ENCODE peak calls at places on chromosomes 5 and 9, in eight cellular contexts. T, G, Q, P, Z, C, N and S are unnamed samples. For H3K9me3, the result is how much of the 10 kb centered on the place peaks cover.

GRCh38 chr5:37043693-37044092 is 167.1 kb downstream of the NIPBL start:
- DNase-seq in T (no peak), G (no peak), Q (no peak), P (no peak), Z (no peak), C (no peak), N (no peak), S (no peak)

GRCh38 chr5:75522025-75522424 is 10.3 kb downstream of the POLK start:
- DNase-seq in T (no peak), G (no peak), Q (no peak), P (no peak), Z (no peak), C (no peak), N (no peak), S (no peak)

GRCh38 chr9:131733601-131734061 is 6.2 kb downstream of the RAPGEF1 start:
- DNase-seq in T (peak), G (peak), Q (no peak), P (no peak), Z (peak), C (no peak), N (no peak), S (peak)

GRCh38 chr5:54514841-54515432 is 2.6 kb upstream of the SNX18 start:
- DNase-seq in T (no peak), G (no peak), Q (no peak), P (no peak), Z (no peak), C (no peak), N (no peak), S (no peak)

GRCh38 chr9:2824564-2824963 is 19.3 kb downstream of the PUM3 start:
- DNase-seq in T (no peak), G (no peak), Q (peak), P (no peak), Z (no peak), C (no peak), N (no peak), S (no peak)

GRCh38 chr5:9398227-9398626 is 147.6 kb downstream of the SEMA5A start:
- DNase-seq in T (no peak), G (no peak), Q (no peak), P (no peak), Z (no peak), C (no peak), N (no peak), S (no peak)

GRCh38 chr5:10592598-10592997 is 28.7 kb downstream of the ANKRD33B start:
- DNase-seq in T (no peak), G (no peak), Q (no peak), P (no peak), Z (no peak), C (no peak), N (no peak), S (no peak)

GRCh38 chr5:32909207-32909606 is 198.1 kb downstream of the NPR3 start:
- DNase-seq in T (no peak), G (no peak), Q (no peak), P (no peak), Z (no peak), C (no peak), N (no peak), S (no peak)

GRCh38 chr5:80082731-80083114 is 47.6 kb downstream of the THBS4 start:
- DNase-seq in T (peak), G (peak), Q (peak), P (peak), Z (peak), C (peak), N (peak), S (no peak)

GRCh38 chr5:61342066-61342465 is 10.0 kb downstream of the ZSWIM6 start:
- DNase-seq in T (no peak), G (no peak), Q (no peak), P (no peak), Z (no peak), C (no peak), N (no peak), S (no peak)

DNA sequence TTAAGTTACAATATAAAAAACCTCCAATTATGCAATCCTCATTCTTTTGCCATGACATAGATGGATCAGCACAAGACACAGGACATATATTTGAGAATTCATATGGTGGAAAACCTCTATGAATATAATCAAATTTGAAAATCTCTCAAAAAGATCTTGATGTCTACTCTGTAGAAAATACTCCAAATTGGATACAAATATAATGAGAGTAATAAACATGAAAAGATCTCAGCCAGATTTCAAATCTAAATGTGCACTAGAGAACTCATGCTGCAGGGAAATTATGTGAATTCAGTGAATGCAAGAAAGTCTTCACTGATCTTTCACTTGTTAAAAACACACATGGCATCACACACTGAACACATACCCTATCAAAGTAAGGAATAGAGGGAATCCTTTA is 13.8 kb downstream of the PCDHB15 start:
- DNase-seq in T (no peak), G (no peak), Q (no peak), P (no peak), Z (no peak), C (no peak), N (no peak), S (no peak)
- H3K9me3 ChIP-seq in T (under half), G (under half), Q (under half), P (under half), Z (half or more), C (half or more), N (half or more), S (half or more)

GRCh38 chr5:72457491-72457890 is 49.7 kb downstream of the ZNF366 start:
- DNase-seq in T (no peak), G (no peak), Q (no peak), P (no peak), Z (no peak), C (no peak), N (no peak), S (no peak)
- H3K9me3 ChIP-seq in T (under half), G (under half), Q (under half), P (under half), Z (under half), C (under half), N (under half), S (under half)

GRCh38 chr5:4580772-4581171 is 559.4 kb upstream of the ADAMTS16 start:
- DNase-seq in T (no peak), G (no peak), Q (no peak), P (no peak), Z (no peak), C (no peak), N (no peak), S (no peak)
- H3K9me3 ChIP-seq in T (under half), G (under half), Q (under half), P (under half), Z (under half), C (under half), N (under half), S (under half)

DNA sequence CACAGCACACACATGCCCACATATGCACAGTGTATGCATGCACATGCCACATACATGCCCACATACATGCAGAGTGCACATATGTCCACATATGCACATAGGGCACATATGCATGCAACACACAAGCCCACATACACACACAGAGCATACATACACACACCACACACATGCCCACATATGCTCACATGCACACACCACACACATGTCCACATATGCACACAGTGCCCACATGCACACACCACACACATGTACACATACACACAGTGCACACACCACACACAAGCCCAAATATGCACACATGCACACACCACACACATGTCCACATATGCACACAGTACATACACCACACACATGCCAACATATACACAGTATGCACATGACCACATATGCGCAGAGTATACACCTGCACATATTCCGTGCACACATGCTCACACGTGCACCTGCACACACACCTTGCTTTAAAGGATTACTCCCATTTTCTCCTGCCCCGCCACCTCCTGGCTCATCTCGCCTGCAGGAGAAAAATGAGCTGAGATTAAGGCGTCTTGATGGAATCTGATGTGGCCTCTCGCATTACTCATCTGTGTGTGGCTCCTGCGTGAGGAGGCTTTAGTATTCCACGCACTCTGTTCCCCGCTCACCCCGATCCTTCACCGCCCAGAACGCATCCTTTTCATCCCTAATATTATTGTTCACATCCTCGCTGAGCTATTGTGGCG is 182.6 kb downstream of the OLFM1 start:
- DNase-seq in T (no peak), G (no peak), Q (no peak), P (no peak), Z (no peak), C (no peak), N (no peak), S (no peak)
- H3K9me3 ChIP-seq in T (under half), G (under half), Q (under half), P (under half), Z (under half), C (under half), N (under half), S (under half)

DNA sequence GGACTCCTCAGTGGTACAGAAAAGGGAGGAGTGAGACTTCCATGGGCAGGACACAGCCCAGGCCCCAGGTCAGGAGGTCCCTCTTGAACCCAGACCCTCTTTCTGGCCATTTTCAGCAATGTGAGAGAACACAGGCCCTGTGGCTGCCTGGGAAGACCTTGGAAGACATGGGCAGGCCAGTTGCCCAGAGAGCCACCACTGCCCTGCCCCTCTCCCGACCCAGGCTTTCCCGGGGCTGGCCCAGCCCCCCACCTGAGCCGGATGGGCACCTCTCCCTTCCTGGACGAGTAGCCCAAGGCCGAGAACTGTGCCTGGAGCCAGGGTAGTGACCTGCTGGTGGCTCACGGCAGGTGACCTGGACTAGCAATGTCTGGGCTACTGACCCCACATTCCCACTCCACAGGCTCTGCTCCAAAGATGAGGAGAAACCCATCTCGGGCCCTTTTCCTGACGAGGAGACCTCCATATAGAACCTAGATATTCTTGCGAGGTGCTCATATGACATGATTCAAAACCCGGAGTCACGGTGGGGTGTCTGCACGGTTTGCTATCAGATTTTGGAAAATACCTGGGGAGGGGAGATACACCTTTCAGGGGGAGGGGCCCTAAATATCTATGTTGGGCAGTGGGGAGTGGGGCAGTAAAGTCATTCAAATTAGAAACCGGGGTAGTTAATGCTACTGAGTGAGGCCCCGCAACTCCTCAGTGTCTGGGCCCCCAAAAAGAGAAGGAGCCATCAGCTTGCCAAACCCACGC is 59.4 kb downstream of the ZNF354C start:
- DNase-seq in T (no peak), G (no peak), Q (no peak), P (peak), Z (peak), C (no peak), N (peak), S (no peak)
- H3K9me3 ChIP-seq in T (under half), G (under half), Q (under half), P (under half), Z (half or more), C (under half), N (under half), S (under half)

DNA sequence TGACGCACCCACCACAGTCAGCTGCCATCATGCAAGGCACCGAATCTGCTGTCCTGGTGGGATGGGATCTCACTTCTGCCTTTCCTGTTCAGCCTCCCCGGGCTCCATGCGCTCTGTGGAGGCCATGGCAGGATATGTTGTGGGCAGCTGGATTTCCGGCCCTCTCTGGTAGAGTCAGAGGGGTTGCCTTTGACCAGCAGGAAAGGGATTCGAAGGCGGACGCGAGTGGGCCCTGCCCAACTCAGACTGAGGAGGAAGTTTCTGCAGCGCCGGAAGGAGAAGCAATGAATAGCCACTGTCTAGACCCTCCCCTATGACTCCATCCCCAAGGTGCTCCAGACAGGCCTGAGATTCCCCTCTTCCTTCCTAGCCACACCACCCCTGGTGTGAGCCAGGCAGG is 35.6 kb downstream of the GADD45G start:
- DNase-seq in T (peak), G (no peak), Q (peak), P (peak), Z (no peak), C (peak), N (no peak), S (no peak)
- H3K9me3 ChIP-seq in T (under half), G (under half), Q (under half), P (under half), Z (under half), C (under half), N (under half), S (under half)

DNA sequence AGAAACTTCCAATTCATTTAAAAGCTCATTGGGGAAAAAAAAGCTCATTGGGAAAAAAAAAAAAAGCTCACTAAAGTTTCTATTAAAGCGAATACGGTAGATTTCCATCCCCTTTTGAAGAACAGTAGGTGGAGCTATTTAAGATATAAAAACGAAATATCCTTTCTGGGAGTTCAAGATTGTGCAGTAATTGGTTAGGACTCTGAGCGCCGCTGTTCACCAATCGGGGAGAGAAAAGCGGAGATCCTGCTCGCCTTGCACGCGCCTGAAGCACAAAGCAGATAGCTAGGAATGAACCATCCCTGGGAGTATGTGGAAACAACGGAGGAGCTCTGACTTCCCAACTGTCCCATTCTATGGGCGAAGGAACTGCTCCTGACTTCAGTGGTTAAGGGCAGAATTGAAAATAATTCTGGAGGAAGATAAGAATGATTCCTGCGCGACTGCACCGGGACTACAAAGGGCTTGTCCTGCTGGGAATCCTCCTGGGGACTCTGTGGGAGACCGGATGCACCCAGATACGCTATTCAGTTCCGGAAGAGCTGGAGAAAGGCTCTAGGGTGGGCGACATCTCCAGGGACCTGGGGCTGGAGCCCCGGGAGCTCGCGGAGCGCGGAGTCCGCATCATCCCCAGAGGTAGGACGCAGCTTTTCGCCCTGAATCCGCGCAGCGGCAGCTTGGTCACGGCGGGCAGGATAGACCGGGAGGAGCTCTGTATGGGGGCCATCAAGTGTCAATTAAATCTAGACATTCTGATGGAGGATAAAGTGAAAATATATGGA is at the start of gene PCDHGA12:
- DNase-seq in T (peak), G (no peak), Q (no peak), P (peak), Z (no peak), C (no peak), N (no peak), S (no peak)
- H3K9me3 ChIP-seq in T (under half), G (under half), Q (under half), P (half or more), Z (half or more), C (under half), N (under half), S (under half)

GRCh38 chr9:108323615-108324014 is 532.2 kb downstream of the ACTL7B start:
- DNase-seq in T (no peak), G (no peak), Q (no peak), P (no peak), Z (no peak), C (no peak), N (no peak), S (no peak)

GRCh38 chr9:108322326-108323098 is 533.3 kb downstream of the ACTL7B start:
- DNase-seq in T (no peak), G (no peak), Q (no peak), P (no peak), Z (no peak), C (no peak), N (no peak), S (no peak)

GRCh38 chr9:108325406-108325805 is 530.4 kb downstream of the ACTL7B start:
- DNase-seq in T (no peak), G (no peak), Q (no peak), P (no peak), Z (no peak), C (no peak), N (no peak), S (no peak)
- H3K9me3 ChIP-seq in T (under half), G (under half), Q (under half), P (under half), Z (under half), C (under half), N (under half), S (under half)

GRCh38 chr5:62719061-62719730 is 140.6 kb downstream of the LRRC70 start:
- DNase-seq in T (no peak), G (no peak), Q (no peak), P (no peak), Z (no peak), C (no peak), N (no peak), S (no peak)
- H3K9me3 ChIP-seq in T (under half), G (under half), Q (under half), P (under half), Z (under half), C (under half), N (under half), S (under half)

DNA sequence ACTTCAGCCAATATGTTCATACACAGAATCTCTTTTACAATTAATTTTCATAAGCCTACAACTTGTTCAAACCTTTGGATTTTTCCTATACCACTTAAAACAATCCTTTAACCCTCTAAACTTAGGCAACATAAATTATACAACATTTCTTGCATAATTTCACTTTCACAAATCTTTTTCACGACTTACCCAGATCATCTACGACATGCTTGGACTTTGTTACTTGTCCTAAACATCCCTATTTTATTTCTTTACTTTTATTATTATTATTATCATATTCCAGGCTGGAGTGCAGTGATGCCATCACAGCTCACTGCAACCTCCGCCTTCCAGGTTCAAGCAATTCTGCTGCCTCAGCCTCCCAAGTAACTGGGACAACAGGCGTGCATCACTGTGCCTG is 68.0 kb downstream of the CACNA1B start:
- DNase-seq in T (no peak), G (no peak), Q (no peak), P (no peak), Z (no peak), C (no peak), N (no peak), S (no peak)
- H3K9me3 ChIP-seq in T (under half), G (under half), Q (under half), P (under half), Z (under half), C (under half), N (under half), S (under half)